ENCODE peak calls at places on chromosomes 4 and X, in seven cellular contexts. One of them, this sample, is unnamed.
A peak's percentile ranks its signal among the peaks of the same experiment; 100 is the strongest.

GRCh38 chrX:43953218-43953617 is 20.0 kb downstream of the NDP start:
- DNase-seq in stimulated activated CD4-positive, alpha-beta T cell treated with anti-CD3 and anti-CD28 coated beads, Interleukin-4, amount 100 ng/mL, for 1 hour: no peak
- DNase-seq in lower leg skin: no peak
- DNase-seq in ovary: no peak
- DNase-seq in activated CD8-positive, alpha-beta memory T cell treated with anti-CD3 and anti-CD28 coated beads for 4 hours: no peak
- DNase-seq in AG08395: no peak
- DNase-seq in GM03348: peak; percentile 16
- DNase-seq in this sample: no peak

GRCh38 chrX:10507876-10508275 is 112.5 kb downstream of the MID1 start:
- DNase-seq in stimulated activated CD4-positive, alpha-beta T cell treated with anti-CD3 and anti-CD28 coated beads, Interleukin-4, amount 100 ng/mL, for 1 hour: no peak
- DNase-seq in lower leg skin: no peak
- DNase-seq in ovary: no peak
- DNase-seq in activated CD8-positive, alpha-beta memory T cell treated with anti-CD3 and anti-CD28 coated beads for 4 hours: no peak
- DNase-seq in AG08395: no peak
- DNase-seq in GM03348: no peak
- DNase-seq in this sample: no peak

GRCh38 chrX:49155243-49155899 is 7.2 kb upstream of the MAGIX start:
- DNase-seq in stimulated activated CD4-positive, alpha-beta T cell treated with anti-CD3 and anti-CD28 coated beads, Interleukin-4, amount 100 ng/mL, for 1 hour: peak; percentile 18
- DNase-seq in lower leg skin: peak; percentile 50
- DNase-seq in ovary: no peak
- DNase-seq in activated CD8-positive, alpha-beta memory T cell treated with anti-CD3 and anti-CD28 coated beads for 4 hours: no peak
- DNase-seq in AG08395: peak; percentile 46
- DNase-seq in GM03348: peak; percentile 73
- DNase-seq in this sample: no peak

GRCh38 chr4:129822708-129823504 is 727.0 kb downstream of the C4orf33 start:
- DNase-seq in stimulated activated CD4-positive, alpha-beta T cell treated with anti-CD3 and anti-CD28 coated beads, Interleukin-4, amount 100 ng/mL, for 1 hour: no peak
- DNase-seq in lower leg skin: no peak
- DNase-seq in ovary: no peak
- DNase-seq in activated CD8-positive, alpha-beta memory T cell treated with anti-CD3 and anti-CD28 coated beads for 4 hours: no peak
- DNase-seq in AG08395: no peak
- DNase-seq in GM03348: no peak
- DNase-seq in this sample: no peak

GRCh38 chrX:24100713-24101112 is 46.0 kb downstream of the EIF2S3 start:
- DNase-seq in stimulated activated CD4-positive, alpha-beta T cell treated with anti-CD3 and anti-CD28 coated beads, Interleukin-4, amount 100 ng/mL, for 1 hour: no peak
- DNase-seq in lower leg skin: no peak
- DNase-seq in ovary: no peak
- DNase-seq in activated CD8-positive, alpha-beta memory T cell treated with anti-CD3 and anti-CD28 coated beads for 4 hours: no peak
- DNase-seq in AG08395: no peak
- DNase-seq in GM03348: peak; percentile 3
- DNase-seq in this sample: no peak

GRCh38 chr4:147025042-147025441 is 79.4 kb upstream of the TTC29 start:
- DNase-seq in stimulated activated CD4-positive, alpha-beta T cell treated with anti-CD3 and anti-CD28 coated beads, Interleukin-4, amount 100 ng/mL, for 1 hour: no peak
- DNase-seq in lower leg skin: no peak
- DNase-seq in ovary: no peak
- DNase-seq in activated CD8-positive, alpha-beta memory T cell treated with anti-CD3 and anti-CD28 coated beads for 4 hours: no peak
- DNase-seq in AG08395: no peak
- DNase-seq in GM03348: no peak
- DNase-seq in this sample: no peak

GRCh38 chr4:103718993-103719319 is 829 bp downstream of the TACR3 start:
- DNase-seq in stimulated activated CD4-positive, alpha-beta T cell treated with anti-CD3 and anti-CD28 coated beads, Interleukin-4, amount 100 ng/mL, for 1 hour: no peak
- DNase-seq in lower leg skin: no peak
- DNase-seq in ovary: no peak
- DNase-seq in activated CD8-positive, alpha-beta memory T cell treated with anti-CD3 and anti-CD28 coated beads for 4 hours: no peak
- DNase-seq in AG08395: no peak
- DNase-seq in GM03348: no peak
- DNase-seq in this sample: no peak

GRCh38 chr4:26320159-26320452 is 708 bp upstream of the RBPJ start:
- DNase-seq in stimulated activated CD4-positive, alpha-beta T cell treated with anti-CD3 and anti-CD28 coated beads, Interleukin-4, amount 100 ng/mL, for 1 hour: no peak
- DNase-seq in lower leg skin: no peak
- DNase-seq in ovary: no peak
- DNase-seq in activated CD8-positive, alpha-beta memory T cell treated with anti-CD3 and anti-CD28 coated beads for 4 hours: no peak
- DNase-seq in AG08395: no peak
- DNase-seq in GM03348: no peak
- DNase-seq in this sample: no peak

GRCh38 chr4:57074753-57075152 is 35.4 kb downstream of the IGFBP7 start:
- DNase-seq in stimulated activated CD4-positive, alpha-beta T cell treated with anti-CD3 and anti-CD28 coated beads, Interleukin-4, amount 100 ng/mL, for 1 hour: no peak
- DNase-seq in lower leg skin: no peak
- DNase-seq in ovary: no peak
- DNase-seq in activated CD8-positive, alpha-beta memory T cell treated with anti-CD3 and anti-CD28 coated beads for 4 hours: no peak
- DNase-seq in AG08395: peak; percentile 45
- DNase-seq in GM03348: peak; percentile 64
- DNase-seq in this sample: no peak

This sample was measured in breast epithelium.